ENCODE peak calls at places on chromosomes 6 and 20, in seven cellular contexts. D is HCT116, U is HepG2, X is H1, Z is K562, Y is SK-N-SH, H is GM12878. L is an unnamed sample.

GRCh38 chr6:79913369-79913768 is 34.0 kb downstream of the ELOVL4 start:
- DNase-seq in D (no peak), U (no peak), X (no peak), Z (no peak), Y (peak; percentile 12), H (no peak), L (no peak)

GRCh38 chr6:108942556-108943492 is 94.6 kb downstream of the ARMC2 start:
- DNase-seq in D (no peak), U (no peak), X (no peak), Z (peak; percentile 32), Y (peak; percentile 51), H (no peak), L (no peak)

GRCh38 chr6:47483853-47484546 is 6.4 kb downstream of the CD2AP start:
- DNase-seq in D (no peak), U (peak; percentile 31), X (no peak), Z (no peak), Y (no peak), H (no peak), L (no peak)

GRCh38 chr20:8721098-8721497 is 347.8 kb upstream of the PLCB4 start:
- DNase-seq in D (peak; percentile 18), U (peak; percentile 71), X (no peak), Z (peak; percentile 4), Y (peak; percentile 42), H (peak; percentile 7), L (no peak)

GRCh38 chr20:62232194-62232593 is 6.1 kb upstream of the OSBPL2 start:
- DNase-seq in D (no peak), U (no peak), X (no peak), Z (no peak), Y (peak; percentile 82), H (no peak), L (peak; percentile 95)

GRCh38 chr6:111625511-111626331 is 20.0 kb upstream of the TRAF3IP2 start:
- DNase-seq in D (no peak), U (no peak), X (no peak), Z (no peak), Y (peak; percentile 52), H (no peak), L (no peak)

GRCh38 chr6:39330057-39330456 is 7.6 kb upstream of the KCNK16 start:
- DNase-seq in D (no peak), U (no peak), X (no peak), Z (no peak), Y (no peak), H (peak; percentile 27), L (no peak)

GRCh38 chr20:23235173-23236027 is 115.2 kb upstream of the NXT1 start:
- DNase-seq in D (peak; percentile 52), U (peak; percentile 50), X (peak; percentile 71), Z (peak; percentile 62), Y (peak; percentile 44), H (no peak), L (peak; percentile 11)

GRCh38 chr20:17281478-17281877 is 54.6 kb downstream of the PCSK2 start:
- DNase-seq in D (peak; percentile 3), U (peak; percentile 64), X (peak; percentile 84), Z (peak; percentile 4), Y (peak; percentile 30), H (no peak), L (peak; percentile 4)

GRCh38 chr6:169971951-169972651 is 220.7 kb downstream of the ERMARD start:
- DNase-seq in D (no peak), U (no peak), X (peak; percentile 34), Z (no peak), Y (peak; percentile 13), H (no peak), L (no peak)

GRCh38 chr20:58048096-58048702 is 180.3 kb downstream of the ANKRD60 start:
- DNase-seq in D (no peak), U (peak; percentile 16), X (peak; percentile 57), Z (peak; percentile 17), Y (no peak), H (no peak), L (peak; percentile 93)

GRCh38 chr6:73513496-73513854 is 7.4 kb downstream of the EEF1A1 start:
- DNase-seq in D (no peak), U (no peak), X (no peak), Z (no peak), Y (no peak), H (no peak), L (peak; percentile 13)

DNA sequence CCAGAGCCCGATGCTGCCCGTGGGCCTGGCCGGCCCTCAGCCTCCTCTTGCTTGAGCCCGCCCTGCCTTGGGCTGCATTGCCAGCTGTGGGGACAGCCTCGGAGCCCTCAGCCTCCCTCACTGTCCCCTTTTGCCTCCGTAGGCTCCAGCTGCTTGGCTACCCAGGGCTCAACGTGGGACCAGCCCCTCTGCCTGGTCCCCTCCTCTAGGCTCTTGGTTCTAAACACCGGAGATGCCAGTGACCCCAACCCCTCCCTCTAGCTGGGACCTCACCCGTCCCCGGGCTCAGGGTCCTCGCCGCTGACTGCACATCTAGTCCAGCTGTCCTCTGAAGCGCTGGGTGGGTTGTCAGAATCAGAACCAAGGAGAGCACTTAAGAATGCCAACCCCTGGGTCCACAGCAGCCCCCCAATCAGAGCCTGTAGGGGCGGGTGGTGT is 345.2 kb downstream of the ZFAND3 start:
- DNase-seq in D (no peak), U (no peak), X (no peak), Z (no peak), Y (no peak), H (no peak), L (no peak)
- TF ChIP-seq JUND in D (no peak), U (no peak), X (no peak), Z (no peak), Y (no peak), H (no peak), L (no peak)

GRCh38 chr6:81215092-81215432 is 537.4 kb downstream of the TENT5A start:
- DNase-seq in D (no peak), U (peak; percentile 1), X (no peak), Z (no peak), Y (no peak), H (no peak), L (no peak)

GRCh38 chr6:81216668-81217067 is 535.8 kb downstream of the TENT5A start:
- DNase-seq in D (no peak), U (no peak), X (no peak), Z (no peak), Y (peak; percentile 54), H (no peak), L (no peak)

GRCh38 chr6:81214414-81215091 is 537.9 kb downstream of the TENT5A start:
- DNase-seq in D (no peak), U (no peak), X (no peak), Z (no peak), Y (no peak), H (no peak), L (no peak)
- TF ChIP-seq JUND in D (no peak), U (no peak), X (no peak), Z (no peak), Y (no peak), H (no peak), L (no peak)

DNA sequence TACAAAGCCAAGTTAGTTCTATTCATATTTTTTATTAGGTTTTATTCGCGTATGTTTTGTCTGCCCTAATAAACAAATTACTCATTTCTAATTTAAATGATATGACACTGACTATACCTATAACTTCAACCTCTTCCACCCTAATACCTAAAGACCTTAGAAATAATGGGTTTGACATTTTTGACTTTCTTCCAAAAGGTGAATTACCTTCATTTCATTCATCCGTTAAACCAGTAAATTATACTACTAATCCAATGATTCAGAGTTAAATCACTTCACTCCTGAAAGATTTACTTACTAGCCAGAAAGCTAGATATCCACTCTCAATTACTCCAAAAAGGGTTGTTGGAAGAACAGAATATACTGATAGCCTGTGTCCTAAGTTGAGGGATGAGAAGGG is 5.2 kb downstream of the MRPS10 start:
- DNase-seq in D (no peak), U (no peak), X (no peak), Z (no peak), Y (no peak), H (no peak), L (no peak)
- TF ChIP-seq JUND in D (no peak), U (no peak), X (no peak), Z (no peak), Y (no peak), H (no peak), L (no peak)

GRCh38 chr6:166997348-166997747 is 1.8 kb upstream of the CEP43 start:
- DNase-seq in D (no peak), U (peak; percentile 64), X (no peak), Z (no peak), Y (no peak), H (no peak), L (no peak)
- TF ChIP-seq JUND in D (no peak), U (no peak), X (no peak), Z (no peak), Y (no peak), H (no peak), L (no peak)

GRCh38 chr20:46221271-46221670 is 87.0 kb downstream of the CDH22 start:
- DNase-seq in D (no peak), U (no peak), X (no peak), Z (no peak), Y (no peak), H (no peak), L (no peak)
- TF ChIP-seq JUND in D (no peak), U (no peak), X (no peak), Z (no peak), Y (no peak), H (no peak), L (no peak)

GRCh38 chr6:153843420-153843819 is 195.6 kb upstream of the OPRM1 start:
- DNase-seq in D (no peak), U (no peak), X (no peak), Z (no peak), Y (no peak), H (no peak), L (no peak)
- TF ChIP-seq JUND in D (no peak), U (no peak), X (no peak), Z (no peak), Y (no peak), H (no peak), L (no peak)

DNA sequence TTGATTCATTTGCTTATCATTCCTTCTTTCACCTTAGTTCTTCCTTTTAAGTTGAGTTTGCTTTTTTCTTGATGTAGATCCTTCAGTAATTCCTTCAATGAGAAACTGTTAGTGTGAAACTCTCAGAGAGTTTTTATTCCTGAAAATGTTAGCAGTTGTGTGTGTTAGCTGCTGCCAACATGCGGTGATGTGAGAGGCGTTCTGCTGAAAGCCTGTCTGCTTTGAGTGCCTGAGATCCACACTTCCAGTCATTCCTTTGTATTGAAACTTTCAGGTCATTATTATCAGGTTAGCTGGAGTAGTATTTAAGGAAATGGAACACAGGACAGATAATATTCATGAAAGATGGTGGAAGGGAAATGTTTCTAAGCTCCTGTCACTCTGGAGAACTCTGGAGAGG is 70.0 kb upstream of the SUPT3H start:
- DNase-seq in D (no peak), U (no peak), X (no peak), Z (no peak), Y (no peak), H (no peak), L (no peak)
- TF ChIP-seq JUND in D (no peak), U (no peak), X (no peak), Z (no peak), Y (no peak), H (no peak), L (no peak)